ENCODE peak calls at places on chromosome 22, in four cellular contexts. J is cardiac muscle cell, T is body of pancreas, N is left ventricle myocardium inferior. E is an unnamed sample.

GRCh38 chr22:43488031-43488892 is 76.4 kb downstream of the MPPED1 start:
- DNase-seq in J (no peak), T (no peak), N (no peak), E (no peak)

GRCh38 chr22:41526802-41527799 is 17.2 kb downstream of the POLR3H start:
- DNase-seq in J (peak; percentile 29), T (peak; percentile 49), N (peak; percentile 50), E (no peak)

GRCh38 chr22:28282346-28282745 is 363.3 kb upstream of the PITPNB start:
- DNase-seq in J (no peak), T (no peak), N (no peak), E (no peak)

GRCh38 chr22:26589367-26589844 is 526 bp downstream of the TPST2 start:
- DNase-seq in J (peak; percentile 51), T (peak; percentile 56), N (peak; percentile 23), E (no peak)

GRCh38 chr22:46895753-46896152 is 133.3 kb downstream of the TBC1D22A start:
- DNase-seq in J (no peak), T (no peak), N (no peak), E (no peak)

GRCh38 chr22:28582806-28583205 is 96.8 kb downstream of the TTC28 start:
- DNase-seq in J (no peak), T (no peak), N (no peak), E (no peak)

GRCh38 chr22:37965940-37966664 is 12.6 kb downstream of the POLR2F start:
- DNase-seq in J (peak; percentile 32), T (no peak), N (no peak), E (no peak)

GRCh38 chr22:35102663-35103062 is 36.7 kb downstream of the ISX start:
- DNase-seq in J (peak; percentile 72), T (no peak), N (no peak), E (no peak)

GRCh38 chr22:35663371-35663770 is 15.1 kb downstream of the APOL6 start:
- DNase-seq in J (no peak), T (no peak), N (no peak), E (no peak)

GRCh38 chr22:38115423-38116205 is 5.1 kb upstream of the BAIAP2L2 start:
- DNase-seq in J (no peak), T (no peak), N (no peak), E (no peak)

GRCh38 chr22:46076651-46077339 is 73.5 kb upstream of the PPARA start:
- DNase-seq in J (no peak), T (peak; percentile 64), N (peak; percentile 52), E (peak; percentile 46)

GRCh38 chr22:21651521-21652009 is 9.5 kb downstream of the SDF2L1 start:
- DNase-seq in J (no peak), T (no peak), N (no peak), E (no peak)

GRCh38 chr22:27212617-27213177 is 555.3 kb downstream of the MIAT start:
- DNase-seq in J (peak; percentile 60), T (peak; percentile 84), N (peak; percentile 33), E (peak; percentile 95)

GRCh38 chr22:46370584-46371373 is 35.3 kb downstream of the TRMU start:
- DNase-seq in J (no peak), T (no peak), N (no peak), E (no peak)

GRCh38 chr22:46798366-46799057 is 36.1 kb downstream of the TBC1D22A start:
- DNase-seq in J (peak; percentile 83), T (peak; percentile 80), N (peak; percentile 70), E (peak; percentile 77)

GRCh38 chr22:27224485-27225364 is 567.3 kb downstream of the MIAT start:
- DNase-seq in J (no peak), T (no peak), N (peak; percentile 29), E (no peak)

GRCh38 chr22:33024626-33025025 is 33.6 kb downstream of the SYN3 start:
- DNase-seq in J (no peak), T (no peak), N (no peak), E (no peak)

GRCh38 chr22:31295831-31296230 is 3.5 kb upstream of the PIK3IP1 start:
- DNase-seq in J (no peak), T (no peak), N (no peak), E (no peak)

GRCh38 chr22:25661067-25661466 is 80.9 kb upstream of the MYO18B start:
- DNase-seq in J (no peak), T (no peak), N (no peak), E (no peak)

GRCh38 chr22:38398609-38399401 is 56.2 kb downstream of the KCNJ4 start:
- DNase-seq in J (peak; percentile 93), T (peak; percentile 94), N (peak; percentile 89), E (peak; percentile 71)

GRCh38 chr22:31945478-31945815 is 1.1 kb downstream of the YWHAH start:
- DNase-seq in J (no peak), T (peak; percentile 19), N (no peak), E (no peak)

GRCh38 chr22:48427731-48428211 is 1399.9 kb downstream of the BRD1 start:
- DNase-seq in J (no peak), T (no peak), N (no peak), E (no peak)

GRCh38 chr22:28438183-28438778 is 241.4 kb downstream of the TTC28 start:
- DNase-seq in J (no peak), T (no peak), N (no peak), E (no peak)

GRCh38 chr22:48253136-48253535 is 1490.7 kb downstream of the TBC1D22A start:
- DNase-seq in J (no peak), T (no peak), N (no peak), E (no peak)

GRCh38 chr22:49344196-49344595 is 483.5 kb downstream of the BRD1 start:
- DNase-seq in J (no peak), T (no peak), N (no peak), E (no peak)

GRCh38 chr22:48511781-48512327 is 1315.8 kb downstream of the BRD1 start:
- DNase-seq in J (no peak), T (no peak), N (no peak), E (no peak)

GRCh38 chr22:31347251-31348008 is 1.3 kb upstream of the PATZ1 start:
- DNase-seq in J (peak; percentile 84), T (peak; percentile 67), N (peak; percentile 68), E (no peak)

GRCh38 chr22:32622004-32622761 is 147.6 kb downstream of the FBXO7 start:
- DNase-seq in J (peak; percentile 91), T (no peak), N (peak; percentile 62), E (peak; percentile 65)

GRCh38 chr22:46858181-46858771 is 95.8 kb downstream of the TBC1D22A start:
- DNase-seq in J (no peak), T (no peak), N (no peak), E (no peak)

GRCh38 chr22:27504360-27504759 is 297.2 kb downstream of the MN1 start:
- DNase-seq in J (no peak), T (no peak), N (no peak), E (no peak)

GRCh38 chr22:28728621-28729313 is 12.9 kb downstream of the CHEK2 start:
- DNase-seq in J (no peak), T (no peak), N (no peak), E (no peak)

GRCh38 chr22:43277091-43277490 is 66.1 kb downstream of the SCUBE1 start:
- DNase-seq in J (no peak), T (no peak), N (no peak), E (no peak)

GRCh38 chr22:47205081-47205491 is 442.6 kb downstream of the TBC1D22A start:
- DNase-seq in J (no peak), T (no peak), N (no peak), E (peak; percentile 53)

GRCh38 chr22:25484498-25484897 is 80.0 kb upstream of the GRK3 start:
- DNase-seq in J (no peak), T (no peak), N (no peak), E (no peak)

DNA sequence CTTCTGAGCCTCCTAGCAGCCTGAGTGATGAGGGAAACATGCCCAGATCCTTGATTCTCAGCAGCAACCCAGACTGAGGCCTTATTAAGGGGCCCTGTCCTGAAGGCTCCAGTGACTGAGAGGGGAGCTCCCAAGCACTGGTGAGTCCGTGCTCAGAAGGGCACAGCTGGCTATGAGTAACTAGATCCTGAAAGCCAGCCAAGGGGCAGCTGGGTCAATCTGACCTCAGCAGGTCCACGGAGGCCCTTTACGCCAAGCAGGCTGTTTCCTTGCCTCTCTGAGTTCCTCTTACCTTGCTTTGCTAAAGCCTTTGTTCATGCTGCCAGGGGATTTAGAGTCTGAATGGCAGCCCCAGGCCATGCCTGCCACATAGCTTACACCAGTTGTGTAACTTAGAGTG is 19.3 kb upstream of the MIEF1 start:
- DNase-seq in J (no peak), T (no peak), N (no peak), E (no peak)
- H3K4me3 ChIP-seq in J (no peak overlapping the region), T (no peak overlapping the region), N (no peak overlapping the region), E (no peak overlapping the region)

DNA sequence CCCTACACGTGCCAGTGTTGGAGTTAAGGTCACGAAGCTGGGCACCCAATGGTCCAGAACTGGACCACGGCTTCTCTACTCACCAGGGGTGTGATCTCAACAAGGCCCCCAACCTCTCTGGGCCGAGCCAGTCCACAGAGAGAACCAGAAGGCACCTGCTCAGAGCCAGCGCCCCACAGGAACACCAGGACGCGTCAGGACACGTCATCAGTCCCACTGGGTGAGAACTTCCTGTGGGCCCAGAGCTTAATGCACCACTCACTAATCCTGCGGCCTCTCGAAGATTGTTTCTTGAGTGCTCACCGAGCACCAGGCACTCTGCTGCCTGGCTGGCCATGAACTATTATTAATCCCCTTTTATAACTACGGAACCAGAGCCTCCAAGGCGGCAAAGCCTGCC is 10.1 kb downstream of the PHF21B start:
- DNase-seq in J (no peak), T (no peak), N (no peak), E (no peak)
- H3K27ac ChIP-seq in J (no peak overlapping the region), T (no peak overlapping the region), N (no peak overlapping the region), E (no peak overlapping the region)

GRCh38 chr22:20522134-20522827 is 14.9 kb downstream of the MED15 start:
- DNase-seq in J (no peak), T (no peak), N (no peak), E (no peak)
- H3K4me1 ChIP-seq in J (peaks cover 36% of the 10 kb centered on the region), T (peaks cover 16% of the 10 kb centered on the region), N (peaks cover 87% of the 10 kb centered on the region), E (peaks cover 68% of the 10 kb centered on the region)

GRCh38 chr22:23715811-23716355 is 25.1 kb downstream of the RGL4 start:
- DNase-seq in J (no peak), T (no peak), N (no peak), E (no peak)
- H3K4me3 ChIP-seq in J (peak overlapping the region; percentile 71), T (no peak overlapping the region), N (peak overlapping the region; percentile 93), E (peak overlapping the region; percentile 98)